ENCODE peak calls at places on chromosome 17, in nine cellular contexts. A is SW480; L is stromal cell of bone marrow; K is stimulated activated CD8-positive, alpha-beta memory T cell treated with anti-CD3 and anti-CD28 coated beads, Interleukin-12 subunit alpha, Interleukin-12 subunit beta, amount 100 ng/mL, for 4 hours; C is neuronal stem cell; S is stimulated activated naive CD4-positive, alpha-beta T cell treated with Interleukin-2 at 50 U/mL for 16 hours; H is fibroblast of pulmonary artery; V is stimulated activated CD4-positive, alpha-beta T cell treated with anti-CD3 and anti-CD28 coated beads, Interleukin-1b, Interleukin-23, amount 100 ng/mL, for 4 hours; Y is NCI-H1092. Z is an unnamed sample.

GRCh38 chr17:66964930-66965800 is 658 bp downstream of the CACNG4 start:
- DNase-seq in A (no peak), L (no peak), K (no peak), C (no peak), S (peak), H (no peak), V (peak), Y (peak), Z (no peak)

GRCh38 chr17:49252148-49252682 is 21.6 kb upstream of the PHOSPHO1 start:
- DNase-seq in A (peak), L (no peak), K (no peak), C (no peak), S (no peak), H (peak), V (no peak), Y (no peak), Z (no peak)

GRCh38 chr17:5705081-5705875 is 121.0 kb upstream of the NLRP1 start:
- DNase-seq in A (no peak), L (no peak), K (no peak), C (peak), S (no peak), H (peak), V (no peak), Y (no peak), Z (no peak)

GRCh38 chr17:32929288-32929574 is 1.3 kb downstream of the TMEM98 start:
- DNase-seq in A (no peak), L (no peak), K (no peak), C (no peak), S (no peak), H (peak), V (no peak), Y (no peak), Z (no peak)

GRCh38 chr17:3727041-3727440 is 3.3 kb downstream of the HASPIN start:
- DNase-seq in A (no peak), L (no peak), K (no peak), C (no peak), S (no peak), H (no peak), V (no peak), Y (no peak), Z (no peak)

GRCh38 chr17:59383893-59384292 is 52.4 kb downstream of the YPEL2 start:
- DNase-seq in A (no peak), L (no peak), K (no peak), C (no peak), S (no peak), H (no peak), V (no peak), Y (no peak), Z (no peak)

GRCh38 chr17:67137026-67137370 is 92.6 kb downstream of the CACNG1 start:
- DNase-seq in A (no peak), L (no peak), K (no peak), C (no peak), S (no peak), H (no peak), V (no peak), Y (no peak), Z (no peak)

GRCh38 chr17:49552070-49552751 is 23.5 kb upstream of the NXPH3 start:
- DNase-seq in A (peak), L (no peak), K (no peak), C (no peak), S (no peak), H (no peak), V (no peak), Y (no peak), Z (no peak)

Z was measured in AG09319.